ENCODE peak calls at places on chromosomes 1 and 21, in ten cellular contexts. L is esophagus muscularis mucosa, A is A549, I is K562, E is upper lobe of left lung, R is tibial nerve, N is transverse colon, T is stomach, F is suprapubic skin, G is sigmoid colon. Y is an unnamed sample.

GRCh38 chr1:39199593-39199992 is 4.9 kb upstream of the MACF1 start:
- DNase-seq in L (no peak), A (no peak), I (no peak), E (no peak), R (no peak), N (no peak), T (no peak), F (no peak), G (no peak), Y (no peak)

GRCh38 chr1:107493111-107493716 is 352.4 kb downstream of the NTNG1 start:
- DNase-seq in L (no peak), A (no peak), I (no peak), E (no peak), R (no peak), N (no peak), T (no peak), F (no peak), G (no peak), Y (no peak)

GRCh38 chr1:150376110-150376509 is 12.2 kb downstream of the RPRD2 start:
- DNase-seq in L (no peak), A (no peak), I (no peak), E (no peak), R (no peak), N (no peak), T (no peak), F (no peak), G (no peak), Y (no peak)

GRCh38 chr1:111274653-111275052 is 16.0 kb upstream of the CHIA start:
- DNase-seq in L (no peak), A (no peak), I (no peak), E (no peak), R (no peak), N (no peak), T (no peak), F (no peak), G (no peak), Y (no peak)

GRCh38 chr21:41170442-41170841 is 2.5 kb downstream of the BACE2 start:
- DNase-seq in L (no peak), A (peak), I (peak), E (no peak), R (peak), N (peak), T (peak), F (no peak), G (no peak), Y (no peak)

GRCh38 chr1:205774277-205775014 is 836 bp downstream of the RAB29 start:
- DNase-seq in L (no peak), A (no peak), I (peak), E (no peak), R (no peak), N (peak), T (no peak), F (no peak), G (no peak), Y (no peak)

GRCh38 chr1:231414260-231415016 is 7.6 kb downstream of the EGLN1 start:
- DNase-seq in L (no peak), A (peak), I (no peak), E (no peak), R (no peak), N (no peak), T (no peak), F (no peak), G (no peak), Y (no peak)

GRCh38 chr1:152061952-152062351 is 25.1 kb upstream of the S100A11 start:
- DNase-seq in L (no peak), A (no peak), I (no peak), E (no peak), R (no peak), N (no peak), T (no peak), F (no peak), G (no peak), Y (no peak)

GRCh38 chr21:28714795-28715464 is 277.7 kb downstream of the LTN1 start:
- DNase-seq in L (no peak), A (no peak), I (no peak), E (no peak), R (no peak), N (no peak), T (no peak), F (no peak), G (no peak), Y (no peak)

GRCh38 chr1:38577385-38577784 is 282.2 kb downstream of the RRAGC start:
- DNase-seq in L (no peak), A (no peak), I (no peak), E (no peak), R (no peak), N (no peak), T (no peak), F (no peak), G (peak), Y (no peak)

GRCh38 chr1:193025218-193025617 is 33.9 kb downstream of the UCHL5 start:
- DNase-seq in L (no peak), A (no peak), I (no peak), E (no peak), R (no peak), N (no peak), T (no peak), F (no peak), G (no peak), Y (no peak)

GRCh38 chr1:62391369-62391971 is 45.4 kb upstream of the USP1 start:
- DNase-seq in L (no peak), A (no peak), I (peak), E (no peak), R (no peak), N (peak), T (no peak), F (no peak), G (no peak), Y (no peak)

GRCh38 chr1:245099401-245099800 is 55.4 kb upstream of the KIF26B start:
- DNase-seq in L (no peak), A (no peak), I (no peak), E (peak), R (no peak), N (no peak), T (no peak), F (no peak), G (no peak), Y (no peak)

GRCh38 chr1:214615871-214616270 is 12.9 kb downstream of the CENPF start:
- DNase-seq in L (no peak), A (no peak), I (no peak), E (no peak), R (no peak), N (no peak), T (no peak), F (no peak), G (no peak), Y (no peak)

GRCh38 chr21:33265664-33266049 is 510 bp upstream of the IL10RB start:
- DNase-seq in L (no peak), A (no peak), I (no peak), E (no peak), R (peak), N (peak), T (peak), F (no peak), G (peak), Y (no peak)

GRCh38 chr1:1270813-1271212 is 2.8 kb downstream of the UBE2J2 start:
- DNase-seq in L (no peak), A (no peak), I (no peak), E (no peak), R (no peak), N (no peak), T (no peak), F (no peak), G (no peak), Y (no peak)

GRCh38 chr1:186306533-186306932 is 68.5 kb downstream of the TPR start:
- DNase-seq in L (no peak), A (no peak), I (no peak), E (no peak), R (no peak), N (no peak), T (no peak), F (no peak), G (no peak), Y (no peak)

GRCh38 chr1:69710484-69710883 is 142.8 kb downstream of the LRRC7 start:
- DNase-seq in L (no peak), A (no peak), I (no peak), E (no peak), R (no peak), N (no peak), T (no peak), F (no peak), G (no peak), Y (no peak)

GRCh38 chr1:19006837-19007271 is 50.4 kb upstream of the IFFO2 start:
- DNase-seq in L (no peak), A (no peak), I (no peak), E (no peak), R (no peak), N (no peak), T (no peak), F (no peak), G (no peak), Y (no peak)

DNA sequence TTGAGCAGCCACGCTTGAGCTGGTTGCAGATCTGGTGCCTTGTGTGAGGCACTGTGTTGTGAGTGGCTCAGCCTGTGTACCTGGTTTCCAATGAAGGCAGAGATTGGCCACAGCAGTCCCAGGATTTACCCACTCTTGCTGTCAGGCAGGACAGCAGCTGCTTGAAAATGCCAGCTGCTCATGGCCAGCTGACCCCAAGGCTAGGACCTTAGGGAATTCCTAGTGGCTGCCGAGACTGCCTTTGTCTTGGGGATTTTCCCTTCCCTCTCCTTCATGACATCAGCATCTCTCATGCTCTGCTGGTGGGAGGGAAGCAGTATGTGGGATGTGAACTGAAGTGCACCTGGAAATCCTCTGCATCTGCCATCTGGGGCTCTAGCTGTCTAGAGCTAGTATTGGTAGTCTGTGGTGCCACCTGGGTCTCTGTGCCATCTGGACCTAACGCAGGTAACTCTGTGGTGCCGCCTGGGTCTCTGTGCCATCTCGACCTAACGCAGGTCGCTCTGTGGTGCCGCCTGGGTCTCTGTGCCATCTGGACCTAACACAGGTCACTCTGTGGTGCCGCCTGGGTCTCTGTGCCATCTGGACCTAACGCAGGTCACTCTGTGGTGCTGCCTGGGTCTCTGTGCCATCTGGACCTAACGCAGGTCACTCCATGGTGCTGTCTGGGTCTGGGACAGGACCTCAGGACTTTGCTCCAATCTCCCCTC is 3.8 kb upstream of the LRRC47 start:
- DNase-seq in L (no peak), A (no peak), I (no peak), E (no peak), R (no peak), N (no peak), T (no peak), F (no peak), G (no peak), Y (no peak)
- TF ChIP-seq EP300 in L (no peak), A (no peak), I (no peak), E (no peak), R (no peak), N (no peak), T (no peak), F (no peak), G (no peak), Y (no peak)

GRCh38 chr1:9066945-9067807 is 2.3 kb downstream of the SLC2A5 start:
- DNase-seq in L (no peak), A (no peak), I (no peak), E (no peak), R (peak), N (peak), T (no peak), F (peak), G (peak), Y (peak)

GRCh38 chr1:9071554-9072235 is 2.3 kb upstream of the SLC2A5 start:
- DNase-seq in L (no peak), A (no peak), I (peak), E (peak), R (no peak), N (no peak), T (no peak), F (no peak), G (peak), Y (no peak)

GRCh38 chr1:9069324-9070100 is at the start of gene SLC2A5:
- DNase-seq in L (no peak), A (no peak), I (no peak), E (no peak), R (peak), N (peak), T (no peak), F (no peak), G (peak), Y (peak)

GRCh38 chr1:9070421-9071015 is 1.1 kb upstream of the SLC2A5 start:
- DNase-seq in L (no peak), A (no peak), I (no peak), E (no peak), R (no peak), N (no peak), T (no peak), F (no peak), G (no peak), Y (no peak)

GRCh38 chr1:9068971-9069323 is 488 bp downstream of the SLC2A5 start:
- DNase-seq in L (no peak), A (no peak), I (no peak), E (no peak), R (no peak), N (no peak), T (no peak), F (no peak), G (no peak), Y (no peak)
- H3K4me3 ChIP-seq in L (peak), A (no peak), I (no peak), E (no peak), R (no peak), N (peak), T (no peak), F (peak), G (no peak), Y (no peak)

GRCh38 chr21:35026617-35027557 is 22.2 kb downstream of the RUNX1 start:
- DNase-seq in L (no peak), A (peak), I (peak), E (peak), R (peak), N (peak), T (peak), F (no peak), G (peak), Y (peak)
- TF ChIP-seq EP300 in L (no peak), A (no peak), I (peak), E (no peak), R (peak), N (no peak), T (no peak), F (no peak), G (no peak), Y (no peak)

GRCh38 chr1:43934986-43935324 is 1.4 kb downstream of the ARTN start:
- DNase-seq in L (no peak), A (no peak), I (no peak), E (no peak), R (no peak), N (no peak), T (no peak), F (no peak), G (no peak), Y (no peak)

GRCh38 chr1:43933386-43934278 is at the start of gene ARTN:
- DNase-seq in L (no peak), A (no peak), I (no peak), E (peak), R (no peak), N (peak), T (peak), F (no peak), G (no peak), Y (no peak)

GRCh38 chr1:43932786-43933385 is 715 bp upstream of the ARTN start:
- DNase-seq in L (no peak), A (no peak), I (no peak), E (no peak), R (no peak), N (no peak), T (no peak), F (no peak), G (no peak), Y (no peak)

GRCh38 chr1:43935711-43936427 is 2.3 kb downstream of the ARTN start:
- DNase-seq in L (no peak), A (no peak), I (no peak), E (peak), R (no peak), N (peak), T (peak), F (no peak), G (no peak), Y (no peak)

DNA sequence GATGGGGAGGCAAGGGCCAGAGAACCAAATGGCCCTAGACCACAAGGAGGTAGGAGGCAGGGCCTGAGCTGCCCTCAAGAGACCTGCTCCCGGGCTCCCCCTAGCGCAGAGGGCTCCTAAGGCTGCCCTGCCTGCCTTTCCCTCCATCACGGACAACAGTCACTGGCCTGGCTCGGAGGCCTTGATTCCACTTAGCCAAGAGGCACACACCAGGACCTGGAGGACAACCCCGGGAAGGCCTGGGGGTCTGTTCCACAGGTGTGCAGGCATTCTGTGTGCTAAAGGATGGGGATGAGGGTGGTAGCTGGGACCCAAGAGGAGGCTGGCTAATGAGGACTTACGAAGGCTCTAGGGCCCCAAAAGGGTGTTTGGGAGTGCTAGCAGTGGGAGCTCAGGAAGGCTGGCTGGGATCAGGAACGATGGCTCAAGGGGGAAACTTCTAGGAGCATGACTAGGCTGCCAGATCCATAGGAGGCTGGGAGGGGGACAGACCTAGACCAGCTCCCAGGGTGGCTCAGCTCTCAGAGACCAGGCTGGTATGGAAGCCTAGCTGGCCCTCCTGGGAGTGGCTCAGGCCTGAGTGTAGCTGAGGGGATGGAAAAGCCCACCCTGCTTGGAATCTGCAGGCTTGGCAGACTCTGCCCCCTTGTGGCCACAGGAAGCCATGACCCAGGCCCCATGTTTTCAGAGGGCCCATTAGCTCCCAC is 831 bp downstream of the ARTN start:
- DNase-seq in L (no peak), A (peak), I (peak), E (no peak), R (peak), N (peak), T (peak), F (no peak), G (peak), Y (peak)
- H3K4me3 ChIP-seq in L (no peak), A (no peak), I (no peak), E (peak), R (no peak), N (no peak), T (no peak), F (peak), G (no peak), Y (no peak)

Y was measured in ovary.